ENCODE peak calls at places on chromosomes 11 and 22, in nine cellular contexts. One of them, this sample, is unnamed.

GRCh38 chr22:33579448-33580093 is 340.7 kb downstream of the LARGE1 start:
- DNase-seq in NB4: peak; percentile 60
- DNase-seq in endothelial cell of umbilical vein: no peak
- DNase-seq in SK-N-SH: peak; percentile 67
- DNase-seq in WTC11: peak; percentile 85
- DNase-seq in HepG2: peak; percentile 81
- DNase-seq in A549: peak; percentile 41
- DNase-seq in H1: peak; percentile 53
- DNase-seq in K562: peak; percentile 41
- DNase-seq in this sample: peak; percentile 1

GRCh38 chr11:67997460-67997921 is 6.4 kb downstream of the UNC93B1 start:
- DNase-seq in WTC11: no peak
- DNase-seq in NB4: no peak
- DNase-seq in endothelial cell of umbilical vein: no peak
- DNase-seq in HepG2: no peak
- DNase-seq in A549: no peak
- DNase-seq in K562: no peak
- DNase-seq in H1: no peak
- DNase-seq in SK-N-SH: peak; percentile 12
- DNase-seq in this sample: no peak

GRCh38 chr22:32177221-32177765 is 18.2 kb upstream of the C22orf42 start:
- DNase-seq in SK-N-SH: no peak
- DNase-seq in A549: no peak
- DNase-seq in K562: no peak
- DNase-seq in H1: no peak
- DNase-seq in WTC11: no peak
- DNase-seq in NB4: peak; percentile 20
- DNase-seq in HepG2: no peak
- DNase-seq in endothelial cell of umbilical vein: no peak
- DNase-seq in this sample: no peak

GRCh38 chr11:104665631-104666030 is 232.6 kb downstream of the CASP12 start:
- DNase-seq in endothelial cell of umbilical vein: no peak
- DNase-seq in H1: no peak
- DNase-seq in SK-N-SH: no peak
- DNase-seq in HepG2: no peak
- DNase-seq in NB4: peak; percentile 88
- DNase-seq in A549: no peak
- DNase-seq in WTC11: no peak
- DNase-seq in K562: no peak
- DNase-seq in this sample: no peak

GRCh38 chr11:3977078-3977477 is 117.5 kb upstream of the RRM1 start:
- DNase-seq in SK-N-SH: no peak
- DNase-seq in HepG2: no peak
- DNase-seq in WTC11: no peak
- DNase-seq in NB4: no peak
- DNase-seq in K562: peak; percentile 46
- DNase-seq in endothelial cell of umbilical vein: no peak
- DNase-seq in A549: no peak
- DNase-seq in H1: no peak
- DNase-seq in this sample: no peak

GRCh38 chr11:122671270-122671906 is 15.9 kb downstream of the UBASH3B start:
- DNase-seq in K562: no peak
- DNase-seq in endothelial cell of umbilical vein: no peak
- DNase-seq in HepG2: no peak
- DNase-seq in H1: no peak
- DNase-seq in NB4: peak; percentile 75
- DNase-seq in SK-N-SH: no peak
- DNase-seq in WTC11: no peak
- DNase-seq in A549: no peak
- DNase-seq in this sample: no peak

GRCh38 chr22:30776476-30776875 is 81.8 kb downstream of the OSBP2 start:
- DNase-seq in HepG2: no peak
- DNase-seq in WTC11: no peak
- DNase-seq in K562: no peak
- DNase-seq in endothelial cell of umbilical vein: no peak
- DNase-seq in H1: no peak
- DNase-seq in NB4: no peak
- DNase-seq in A549: no peak
- DNase-seq in SK-N-SH: no peak
- DNase-seq in this sample: no peak

GRCh38 chr11:26704249-26704648 is 17.6 kb downstream of the SLC5A12 start:
- DNase-seq in H1: no peak
- DNase-seq in SK-N-SH: no peak
- DNase-seq in NB4: no peak
- DNase-seq in HepG2: no peak
- DNase-seq in endothelial cell of umbilical vein: no peak
- DNase-seq in WTC11: no peak
- DNase-seq in A549: no peak
- DNase-seq in K562: no peak
- DNase-seq in this sample: no peak

GRCh38 chr11:36594316-36594989 is at the start of gene IFTAP:
- DNase-seq in NB4: peak; percentile 86
- DNase-seq in A549: peak; percentile 85
- DNase-seq in HepG2: peak; percentile 90
- DNase-seq in K562: peak; percentile 83
- DNase-seq in WTC11: peak; percentile 12
- DNase-seq in SK-N-SH: peak; percentile 75
- DNase-seq in endothelial cell of umbilical vein: peak; percentile 94
- DNase-seq in H1: peak; percentile 56
- DNase-seq in this sample: peak; percentile 88

GRCh38 chr22:25166266-25167056 is 33.2 kb upstream of the CRYBB3 start:
- DNase-seq in A549: no peak
- DNase-seq in H1: no peak
- DNase-seq in HepG2: no peak
- DNase-seq in WTC11: no peak
- DNase-seq in NB4: no peak
- DNase-seq in K562: no peak
- DNase-seq in SK-N-SH: no peak
- DNase-seq in endothelial cell of umbilical vein: no peak
- DNase-seq in this sample: no peak

GRCh38 chr11:77091146-77091940 is 11.3 kb upstream of the OMP start:
- DNase-seq in HepG2: peak; percentile 60
- DNase-seq in H1: peak; percentile 73
- DNase-seq in WTC11: peak; percentile 94
- DNase-seq in A549: peak; percentile 90
- DNase-seq in K562: peak; percentile 84
- DNase-seq in endothelial cell of umbilical vein: peak; percentile 73
- DNase-seq in SK-N-SH: peak; percentile 93
- DNase-seq in NB4: peak; percentile 76
- DNase-seq in this sample: peak; percentile 68

DNA sequence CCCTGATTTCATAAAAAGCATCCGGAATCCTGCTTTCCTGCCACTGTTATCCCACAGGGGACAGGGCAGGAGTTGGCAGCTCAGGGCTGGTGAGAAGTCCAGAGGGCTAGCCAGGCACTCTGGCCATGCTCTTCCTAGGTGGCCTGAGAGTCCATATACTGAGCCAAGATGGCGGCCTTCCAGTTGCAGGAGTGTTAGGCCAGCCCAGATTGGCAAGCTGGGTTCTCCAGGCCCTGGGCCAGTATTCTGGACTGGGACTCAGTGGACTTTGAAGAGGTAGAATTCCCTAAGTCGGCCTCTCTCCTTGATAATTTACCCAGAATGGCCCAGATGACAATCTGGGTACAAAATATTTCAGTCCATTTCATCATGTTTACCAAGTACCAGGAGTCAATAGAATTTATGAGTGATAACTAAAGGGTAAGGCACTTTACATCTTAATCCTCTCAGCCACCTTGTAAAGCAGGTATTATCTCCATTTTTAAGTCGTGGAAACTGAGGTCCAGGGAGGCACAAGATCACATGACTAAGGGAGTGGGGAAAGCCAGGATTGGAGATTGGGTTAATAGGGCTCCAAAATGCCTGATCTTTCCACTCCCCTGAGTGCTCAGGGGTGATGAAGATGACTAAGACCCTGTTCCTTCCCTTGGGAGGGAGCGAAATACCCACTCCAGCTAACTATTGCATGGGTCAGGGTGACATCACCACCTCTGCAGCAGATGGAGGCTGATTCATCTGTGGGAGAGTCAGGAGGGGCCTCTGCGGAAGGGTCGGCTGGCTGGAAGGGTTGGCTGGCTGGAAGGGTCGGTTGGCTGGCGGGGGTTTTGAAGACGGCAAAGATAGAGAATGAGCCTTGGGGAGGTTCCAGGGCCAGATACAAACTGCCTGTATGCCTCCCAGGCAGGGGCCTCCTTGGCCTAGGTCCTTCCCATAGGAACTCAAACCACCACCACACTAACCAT is 1.2 kb upstream of the MICALL1 start:
- DNase-seq in HepG2: peak; percentile 58
- DNase-seq in A549: peak; percentile 84
- DNase-seq in WTC11: no peak
- DNase-seq in SK-N-SH: peak; percentile 58
- DNase-seq in H1: no peak
- DNase-seq in K562: peak; percentile 77
- DNase-seq in endothelial cell of umbilical vein: peak; percentile 90
- DNase-seq in NB4: peak; percentile 96
- DNase-seq in this sample: peak; percentile 87
- TF ChIP-seq MAX in HepG2: no peak
- TF ChIP-seq MAX in A549: no peak
- TF ChIP-seq MAX in WTC11: no peak
- TF ChIP-seq MAX in SK-N-SH: peak; percentile 76
- TF ChIP-seq MAX in H1: no peak
- TF ChIP-seq MAX in K562: no peak
- TF ChIP-seq MAX in endothelial cell of umbilical vein: no peak
- TF ChIP-seq MAX in NB4: no peak
- TF ChIP-seq MAX in this sample: peak; percentile 59

GRCh38 chr11:44014968-44015623 is 32.7 kb upstream of the ACCSL start:
- DNase-seq in A549: no peak
- DNase-seq in SK-N-SH: no peak
- DNase-seq in H1: no peak
- DNase-seq in endothelial cell of umbilical vein: no peak
- DNase-seq in HepG2: no peak
- DNase-seq in K562: no peak
- DNase-seq in WTC11: no peak
- DNase-seq in NB4: no peak
- DNase-seq in this sample: no peak

GRCh38 chr11:44017443-44018126 is 30.2 kb upstream of the ACCSL start:
- DNase-seq in WTC11: no peak
- DNase-seq in H1: no peak
- DNase-seq in SK-N-SH: no peak
- DNase-seq in K562: no peak
- DNase-seq in HepG2: no peak
- DNase-seq in A549: no peak
- DNase-seq in endothelial cell of umbilical vein: no peak
- DNase-seq in NB4: no peak
- DNase-seq in this sample: no peak

GRCh38 chr11:44015624-44016007 is 32.2 kb upstream of the ACCSL start:
- DNase-seq in K562: no peak
- DNase-seq in endothelial cell of umbilical vein: no peak
- DNase-seq in SK-N-SH: no peak
- DNase-seq in WTC11: no peak
- DNase-seq in H1: no peak
- DNase-seq in HepG2: no peak
- DNase-seq in A549: no peak
- DNase-seq in NB4: no peak
- DNase-seq in this sample: no peak

GRCh38 chr11:44016546-44017442 is 31.0 kb upstream of the ACCSL start:
- DNase-seq in H1: no peak
- DNase-seq in SK-N-SH: no peak
- DNase-seq in HepG2: no peak
- DNase-seq in NB4: no peak
- DNase-seq in K562: no peak
- DNase-seq in endothelial cell of umbilical vein: no peak
- DNase-seq in A549: no peak
- DNase-seq in WTC11: no peak
- DNase-seq in this sample: no peak

DNA sequence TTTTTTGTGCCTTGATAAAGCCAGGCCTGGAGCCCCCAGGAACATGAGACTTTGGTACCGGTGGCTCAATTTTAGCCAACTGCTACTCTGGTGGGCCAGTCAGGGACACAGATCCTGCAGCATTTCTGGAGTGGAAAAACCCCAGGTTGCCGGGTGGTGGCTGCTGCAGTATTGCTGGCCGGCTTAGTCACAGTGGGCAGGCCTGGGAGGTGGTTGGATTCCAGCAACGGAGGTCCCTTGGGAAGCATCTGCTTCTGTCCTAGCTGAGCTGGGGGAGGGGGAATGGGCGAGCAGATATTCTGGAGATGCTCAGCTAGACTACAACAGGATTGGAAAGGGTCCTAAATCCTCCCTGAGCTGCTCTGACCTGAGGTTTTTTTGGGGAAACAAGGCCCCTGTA is 31.7 kb upstream of the ACCSL start:
- DNase-seq in NB4: peak; percentile 35
- DNase-seq in K562: no peak
- DNase-seq in A549: no peak
- DNase-seq in endothelial cell of umbilical vein: no peak
- DNase-seq in HepG2: no peak
- DNase-seq in WTC11: no peak
- DNase-seq in H1: no peak
- DNase-seq in SK-N-SH: no peak
- DNase-seq in this sample: no peak
- TF ChIP-seq MAX in NB4: no peak
- TF ChIP-seq MAX in K562: no peak
- TF ChIP-seq MAX in A549: no peak
- TF ChIP-seq MAX in endothelial cell of umbilical vein: no peak
- TF ChIP-seq MAX in HepG2: no peak
- TF ChIP-seq MAX in WTC11: no peak
- TF ChIP-seq MAX in H1: no peak
- TF ChIP-seq MAX in SK-N-SH: no peak
- TF ChIP-seq MAX in this sample: no peak

DNA sequence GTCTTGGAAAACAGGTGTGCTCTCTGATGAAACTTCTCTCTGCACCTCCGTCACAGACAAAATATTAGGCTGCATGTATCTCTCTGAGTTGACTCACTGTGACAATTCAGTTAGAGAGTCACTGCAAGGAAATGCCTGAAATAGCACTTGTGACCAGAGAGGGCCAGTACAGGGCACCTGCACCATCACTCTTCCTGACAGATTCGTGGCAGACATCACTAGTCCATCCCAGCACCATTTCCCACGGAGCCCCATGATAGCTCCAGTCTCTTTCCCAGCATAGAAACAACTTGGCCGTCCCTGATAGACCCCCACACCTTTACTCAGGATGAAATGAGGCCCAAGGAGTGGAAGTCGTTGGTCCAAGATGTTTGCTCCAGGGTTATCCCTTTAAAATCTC is 73.3 kb upstream of the ISX start:
- DNase-seq in NB4: no peak
- DNase-seq in endothelial cell of umbilical vein: no peak
- DNase-seq in WTC11: no peak
- DNase-seq in H1: no peak
- DNase-seq in HepG2: no peak
- DNase-seq in A549: no peak
- DNase-seq in SK-N-SH: no peak
- DNase-seq in K562: no peak
- DNase-seq in this sample: no peak
- TF ChIP-seq MAX in NB4: no peak
- TF ChIP-seq MAX in endothelial cell of umbilical vein: no peak
- TF ChIP-seq MAX in WTC11: no peak
- TF ChIP-seq MAX in H1: no peak
- TF ChIP-seq MAX in HepG2: no peak
- TF ChIP-seq MAX in A549: no peak
- TF ChIP-seq MAX in SK-N-SH: no peak
- TF ChIP-seq MAX in K562: no peak
- TF ChIP-seq MAX in this sample: no peak

DNA sequence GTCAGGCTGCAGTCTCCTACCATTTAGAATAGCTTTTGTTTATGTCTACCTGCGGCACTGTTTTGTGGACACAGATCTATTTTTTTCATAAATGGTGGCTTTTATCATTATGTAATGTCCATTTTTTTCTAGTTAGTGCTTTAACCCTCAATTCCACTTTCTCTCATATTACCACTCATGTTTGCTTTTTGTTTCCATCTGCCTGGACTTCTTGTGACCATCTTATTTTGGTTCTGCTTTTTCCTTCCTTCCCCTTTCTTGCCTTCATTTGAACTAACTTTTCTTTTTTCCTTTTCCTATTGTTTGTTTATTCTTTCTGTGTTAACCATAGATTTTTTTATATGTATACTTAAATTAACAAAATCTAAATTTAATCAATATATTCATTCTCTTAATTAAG is 98.5 kb upstream of the SLC22A12 start:
- DNase-seq in endothelial cell of umbilical vein: no peak
- DNase-seq in HepG2: no peak
- DNase-seq in K562: no peak
- DNase-seq in WTC11: no peak
- DNase-seq in H1: no peak
- DNase-seq in SK-N-SH: no peak
- DNase-seq in NB4: peak; percentile 64
- DNase-seq in A549: no peak
- DNase-seq in this sample: no peak
- TF ChIP-seq MAX in endothelial cell of umbilical vein: no peak
- TF ChIP-seq MAX in HepG2: no peak
- TF ChIP-seq MAX in K562: no peak
- TF ChIP-seq MAX in WTC11: no peak
- TF ChIP-seq MAX in H1: no peak
- TF ChIP-seq MAX in SK-N-SH: no peak
- TF ChIP-seq MAX in NB4: no peak
- TF ChIP-seq MAX in A549: no peak
- TF ChIP-seq MAX in this sample: no peak

This sample was measured in HCT116.